ENCODE peak calls at places on chromosome 10, in four cellular contexts. Q, I, K and Z are unnamed samples.
A peak's percentile ranks its signal among the peaks of the same experiment; 100 is the strongest.

GRCh38 chr10:127877701-127878100 is 15.0 kb downstream of the CLRN3 start:
- DNase-seq in I (no peak), Q (no peak), K (no peak), Z (no peak)

GRCh38 chr10:36381748-36382147 is 739.7 kb upstream of the FZD8 start:
- DNase-seq in K (no peak), Q (no peak), I (no peak), Z (no peak)

GRCh38 chr10:31927597-31928530 is 767 bp downstream of the ARHGAP12 start:
- DNase-seq in K (peak; percentile 82), I (peak; percentile 50), Q (peak; percentile 52), Z (peak; percentile 92)

GRCh38 chr10:101250136-101250535 is 20.9 kb upstream of the LBX1 start:
- DNase-seq in K (no peak), I (no peak), Q (no peak), Z (no peak)

GRCh38 chr10:95430231-95430951 is 130.8 kb downstream of the SORBS1 start:
- DNase-seq in K (no peak), I (peak; percentile 62), Q (peak; percentile 67), Z (no peak)

GRCh38 chr10:126207313-126207771 is 180.9 kb downstream of the ADAM12 start:
- DNase-seq in Q (no peak), K (no peak), I (no peak), Z (no peak)

GRCh38 chr10:46016190-46016589 is 14.2 kb downstream of the NCOA4 start:
- DNase-seq in I (no peak), Q (no peak), K (no peak), Z (no peak)

GRCh38 chr10:79938728-79939380 is 10.1 kb downstream of the SFTPD start:
- DNase-seq in I (no peak), K (no peak), Q (no peak), Z (peak; percentile 85)

GRCh38 chr10:6920072-6921019 is 340.3 kb upstream of the PRKCQ start:
- DNase-seq in K (peak; percentile 53), I (peak; percentile 70), Q (peak; percentile 87), Z (peak; percentile 87)

GRCh38 chr10:103836776-103837344 is 18.5 kb downstream of the SH3PXD2A start:
- DNase-seq in Q (no peak), I (no peak), K (no peak), Z (no peak)

DNA sequence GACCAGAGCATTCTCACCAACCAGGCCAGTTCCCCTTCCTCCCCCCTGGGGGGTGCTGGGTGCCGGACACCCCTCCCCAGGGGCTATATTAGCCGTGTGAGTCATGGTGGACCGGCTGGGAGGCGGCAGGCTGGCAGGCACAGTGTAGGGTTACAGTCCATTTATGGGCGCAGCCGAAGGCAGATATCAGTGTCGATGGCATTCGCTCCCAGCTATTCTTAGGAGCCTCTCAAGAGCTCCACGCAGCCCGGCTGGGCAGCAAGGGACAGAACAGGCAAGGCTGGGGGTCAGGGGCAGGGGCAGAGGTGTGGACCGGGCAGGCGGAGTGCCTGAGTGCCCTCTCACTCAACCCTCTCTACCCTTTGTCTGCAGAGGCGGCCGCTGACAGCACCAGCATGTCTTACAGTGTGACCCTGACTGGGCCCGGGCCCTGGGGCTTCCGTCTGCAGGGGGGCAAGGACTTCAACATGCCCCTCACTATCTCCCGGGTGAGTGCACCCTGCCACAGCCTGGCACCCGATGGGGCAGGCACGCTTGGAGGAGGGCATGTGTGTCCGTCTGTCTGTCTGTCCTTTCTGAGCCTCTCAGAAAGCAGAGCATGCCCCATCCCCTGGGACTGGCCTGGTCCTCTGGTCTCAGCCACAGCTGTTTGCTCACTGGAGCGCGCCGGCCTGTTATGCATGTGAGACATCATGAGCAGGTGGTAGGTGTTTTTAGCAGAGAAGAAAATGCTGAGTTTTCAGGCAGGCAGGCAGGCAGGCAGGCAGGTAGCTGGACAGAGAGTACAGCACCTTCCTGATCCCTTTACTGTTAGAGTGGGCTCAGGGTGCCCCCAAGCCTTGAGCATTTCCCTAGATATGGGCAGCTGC is at the start of gene LDB3:
- DNase-seq in K (no peak), I (no peak), Q (no peak), Z (no peak)
- TF ChIP-seq POLR2A in K (no peak), I (no peak), Q (no peak), Z (no peak)

DNA sequence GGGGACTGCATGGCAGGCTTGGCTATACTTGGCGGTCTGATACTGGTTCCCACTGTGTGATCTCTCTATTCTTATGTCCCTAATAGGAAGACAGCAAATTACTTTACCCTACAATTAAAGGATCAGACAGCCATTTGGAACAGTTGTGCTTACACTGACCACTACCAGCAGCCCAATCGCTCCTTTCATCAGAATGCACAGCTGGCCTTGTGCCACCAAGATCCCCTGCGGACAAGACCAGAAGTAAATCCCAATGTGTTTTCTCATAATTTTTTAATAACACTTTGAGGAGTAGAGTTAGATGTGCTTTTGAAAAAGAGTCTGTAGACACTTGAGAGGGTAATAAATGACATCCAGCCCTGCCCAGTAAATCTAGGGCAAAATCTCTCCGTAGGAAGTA is 297.2 kb upstream of the ZNF32 start:
- DNase-seq in I (no peak), K (no peak), Q (no peak), Z (no peak)
- TF ChIP-seq CTCF in I (no peak), K (no peak), Q (no peak), Z (no peak)

DNA sequence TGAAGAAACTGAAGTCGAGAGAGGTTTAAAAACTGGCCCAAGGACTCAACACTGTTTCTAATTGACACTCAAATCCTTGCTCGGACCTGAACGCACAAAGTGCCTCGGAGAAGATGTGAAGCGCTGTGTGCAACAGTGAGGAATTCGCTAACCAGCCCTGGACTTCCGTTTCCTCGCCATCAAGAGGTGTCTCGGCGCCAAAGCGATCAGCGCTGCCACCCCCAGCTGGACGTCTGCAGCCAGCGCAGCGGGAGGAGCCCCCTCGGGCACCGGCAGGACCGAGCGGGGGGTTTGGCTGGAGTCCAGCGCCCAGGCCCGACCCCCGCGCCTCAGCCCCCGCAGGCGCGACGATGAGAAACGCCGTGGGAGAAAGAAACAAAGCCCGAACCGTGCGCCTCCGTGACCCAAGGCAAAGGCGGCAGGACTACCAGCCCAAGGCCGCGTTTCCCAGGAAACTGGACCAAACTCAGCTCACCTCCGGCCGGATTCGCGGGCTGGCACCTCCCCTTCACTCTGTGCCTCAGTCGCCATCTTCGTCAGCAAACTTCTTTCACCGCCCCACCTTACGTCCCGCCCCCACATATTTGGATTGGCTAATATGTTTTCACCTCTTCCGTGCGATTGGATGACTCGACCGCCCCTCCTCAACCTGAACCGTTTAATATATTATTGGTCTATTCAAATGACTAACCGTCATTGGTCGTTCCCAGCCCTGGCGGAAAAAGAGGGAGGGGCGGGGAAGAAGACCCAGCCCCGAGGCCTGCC is at the start of gene ARHGAP19:
- DNase-seq in I (peak; percentile 96), Q (peak; percentile 94), K (peak; percentile 92), Z (peak; percentile 98)
- TF ChIP-seq POLR2A in I (peak; percentile 87), Q (peak; percentile 83), K (peak; percentile 63), Z (no peak)

GRCh38 chr10:87504667-87505365 is at the start of gene MINPP1:
- DNase-seq in K (peak; percentile 85), I (peak; percentile 75), Q (peak; percentile 81), Z (peak; percentile 94)
- TF ChIP-seq CTCF in K (no peak), I (no peak), Q (no peak), Z (no peak)